ENCODE peak calls at places on chromosomes 4 and X, in six cellular contexts. P, J, A, S, C and D are unnamed samples.

GRCh38 chr4:59455751-59456150 is 1744.4 kb upstream of the ADGRL3 start:
- DNase-seq in J (no peak), P (no peak), A (no peak), S (no peak), C (no peak), D (no peak)

GRCh38 chrX:6738518-6739470 is 203.9 kb upstream of the VCX3A start:
- DNase-seq in S (no peak), P (no peak), J (no peak), C (no peak), A (no peak), D (no peak)

GRCh38 chrX:132737743-132738142 is 220.7 kb downstream of the HS6ST2 start:
- DNase-seq in P (no peak), J (no peak), A (no peak), S (no peak), C (no peak), D (no peak)

GRCh38 chr4:154329268-154329858 is 162.2 kb downstream of the DCHS2 start:
- DNase-seq in P (no peak), J (no peak), C (no peak), S (no peak), A (no peak), D (peak; percentile 49)

GRCh38 chrX:38879631-38880220 is 78.5 kb downstream of the MID1IP1 start:
- DNase-seq in S (no peak), C (no peak), P (no peak), A (peak; percentile 72), J (no peak), D (no peak)

GRCh38 chr4:83174844-83175414 is 60.4 kb upstream of the PLAC8 start:
- DNase-seq in J (no peak), P (no peak), A (no peak), C (no peak), S (no peak), D (no peak)

GRCh38 chrX:42021058-42021457 is 97.7 kb upstream of the CASK start:
- DNase-seq in P (no peak), S (no peak), C (no peak), A (no peak), J (no peak), D (no peak)

GRCh38 chr4:52925531-52925968 is 63.4 kb downstream of the RASL11B start:
- DNase-seq in J (no peak), A (no peak), C (no peak), S (no peak), P (no peak), D (peak; percentile 52)

DNA sequence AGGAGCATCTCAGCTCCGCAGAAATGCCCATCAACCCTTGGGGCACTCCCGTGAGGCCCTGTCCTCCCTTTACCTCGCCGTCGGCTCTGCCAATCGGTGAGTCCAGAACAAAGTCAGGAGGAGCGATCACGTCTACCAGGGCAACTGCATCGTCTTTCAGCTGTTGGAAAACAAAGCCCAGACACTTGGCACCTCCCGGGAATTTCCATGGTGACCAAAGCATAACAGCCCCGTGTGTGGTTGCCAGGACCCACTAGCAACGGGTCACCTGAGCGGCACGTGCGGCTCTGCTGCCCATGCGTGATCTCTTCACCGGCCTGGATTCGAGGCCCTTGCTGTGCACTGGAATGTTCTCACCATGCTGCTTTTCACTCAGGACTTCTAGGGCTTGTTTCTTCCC is 69.7 kb downstream of the ACOX3 start:
- DNase-seq in A (peak; percentile 68), J (no peak), C (no peak), P (no peak), S (no peak), D (no peak)
- TF ChIP-seq CTCF in A (no peak), J (no peak), C (no peak), P (no peak), S (no peak), D (no peak)

DNA sequence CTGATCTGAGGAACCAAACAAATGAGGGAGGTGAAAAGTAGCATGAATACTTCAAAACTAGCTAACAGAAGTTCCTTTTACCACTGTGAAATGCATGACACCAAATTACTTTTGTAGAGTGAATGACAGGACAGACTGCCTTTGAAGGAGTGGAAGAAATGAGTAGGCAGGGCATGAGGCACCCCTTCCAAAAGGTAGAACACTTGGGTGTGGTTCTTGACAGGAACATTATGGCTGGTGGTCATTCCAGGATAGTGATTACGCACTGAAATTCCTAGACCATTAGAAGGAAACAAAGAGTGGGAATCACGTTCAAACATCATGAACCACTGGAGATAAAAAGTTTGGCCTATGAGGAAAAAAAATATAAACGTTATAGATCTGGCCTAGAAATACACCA is 4.9 kb downstream of the HUWE1 start:
- DNase-seq in P (no peak), C (no peak), J (no peak), S (no peak), A (no peak), D (no peak)
- H3K4me3 ChIP-seq in P (no peak overlapping the region), C (no peak overlapping the region), J (peak overlapping the region; percentile 69), S (no peak overlapping the region), A (no peak overlapping the region), D (no peak overlapping the region)

DNA sequence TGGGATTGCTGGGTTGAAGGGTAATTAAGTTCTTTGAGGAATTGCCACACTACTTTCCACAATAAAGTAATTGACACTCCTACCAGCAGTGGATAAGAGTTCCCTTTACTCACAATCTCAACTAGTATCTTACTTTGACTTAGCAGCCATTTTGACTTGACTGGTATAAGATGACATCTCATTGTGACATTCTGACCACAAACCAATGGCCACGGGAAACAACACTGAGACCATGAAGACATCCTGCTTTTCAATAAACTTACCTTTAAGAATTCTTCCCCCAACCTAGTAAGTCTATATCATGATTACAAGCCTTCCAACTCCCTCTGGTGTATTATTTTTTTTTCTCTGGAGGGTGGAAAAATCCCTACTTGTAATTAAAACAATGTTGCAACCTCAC is 66.9 kb upstream of the WDR1 start:
- DNase-seq in S (no peak), P (no peak), A (no peak), J (no peak), C (no peak), D (no peak)
- H3K27me3 ChIP-seq in S (no peaks in the 10 kb centered on the region), P (no peaks in the 10 kb centered on the region), A (no peaks in the 10 kb centered on the region), J (no peaks in the 10 kb centered on the region), C (no peaks in the 10 kb centered on the region), D (no peaks in the 10 kb centered on the region)

GRCh38 chr4:156972370-156972980 is 876 bp upstream of the PDGFC start:
- DNase-seq in P (no peak), S (no peak), A (no peak), C (no peak), J (no peak), D (peak; percentile 4)
- TF ChIP-seq CTCF in P (no peak), S (no peak), A (no peak), C (no peak), J (no peak), D (no peak)